ENCODE peak calls at places on chromosomes 4 and X, in five cellular contexts. E, B, U, Z and K are unnamed samples.

GRCh38 chr4:159290321-159291030 is 187.6 kb downstream of the RAPGEF2 start:
- DNase-seq in E (peak; percentile 34), U (no peak), B (no peak), Z (no peak), K (no peak)

GRCh38 chrX:135086197-135086854 is 34.0 kb downstream of the ETDB start:
- DNase-seq in B (peak; percentile 29), U (peak; percentile 53), E (peak; percentile 61), Z (peak; percentile 81), K (peak; percentile 57)

GRCh38 chrX:117972681-117973080 is 143.9 kb downstream of the KLHL13 start:
- DNase-seq in B (no peak), U (peak; percentile 33), Z (peak; percentile 56), E (peak; percentile 40), K (no peak)

GRCh38 chr4:73620115-73620792 is at the start of gene RASSF6:
- DNase-seq in E (no peak), Z (peak; percentile 85), B (peak; percentile 14), U (peak; percentile 86), K (no peak)

GRCh38 chrX:134365923-134366322 is 94.0 kb upstream of the HPRT1 start:
- DNase-seq in E (no peak), B (no peak), U (no peak), Z (peak; percentile 8), K (no peak)

GRCh38 chrX:112643721-112644120 is 36.0 kb downstream of the LHFPL1 start:
- DNase-seq in Z (no peak), U (no peak), E (no peak), B (no peak), K (no peak)

GRCh38 chrX:31279359-31279758 is 207.5 kb upstream of the FTHL17 start:
- DNase-seq in U (peak; percentile 30), E (peak; percentile 26), B (no peak), Z (peak; percentile 26), K (peak; percentile 28)

GRCh38 chr4:99324978-99325377 is 3.8 kb upstream of the ADH1B start:
- DNase-seq in B (no peak), U (no peak), Z (no peak), E (peak; percentile 83), K (peak; percentile 47)

GRCh38 chrX:100404851-100405250 is 5.2 kb downstream of the PCDH19 start:
- DNase-seq in B (no peak), Z (no peak), U (no peak), E (no peak), K (no peak)

GRCh38 chrX:71227370-71228062 is 4.5 kb downstream of the GJB1 start:
- DNase-seq in E (no peak), B (no peak), U (no peak), Z (no peak), K (no peak)

GRCh38 chrX:100745205-100745604 is 13.3 kb upstream of the SYTL4 start:
- DNase-seq in U (no peak), B (no peak), E (no peak), Z (no peak), K (no peak)

GRCh38 chr4:144778364-144778763 is 132.4 kb downstream of the HHIP start:
- DNase-seq in E (no peak), Z (no peak), B (no peak), U (no peak), K (no peak)

GRCh38 chr4:144787365-144788263 is 141.7 kb downstream of the HHIP start:
- DNase-seq in B (peak; percentile 23), E (peak; percentile 49), Z (peak; percentile 65), U (no peak), K (peak; percentile 49)

DNA sequence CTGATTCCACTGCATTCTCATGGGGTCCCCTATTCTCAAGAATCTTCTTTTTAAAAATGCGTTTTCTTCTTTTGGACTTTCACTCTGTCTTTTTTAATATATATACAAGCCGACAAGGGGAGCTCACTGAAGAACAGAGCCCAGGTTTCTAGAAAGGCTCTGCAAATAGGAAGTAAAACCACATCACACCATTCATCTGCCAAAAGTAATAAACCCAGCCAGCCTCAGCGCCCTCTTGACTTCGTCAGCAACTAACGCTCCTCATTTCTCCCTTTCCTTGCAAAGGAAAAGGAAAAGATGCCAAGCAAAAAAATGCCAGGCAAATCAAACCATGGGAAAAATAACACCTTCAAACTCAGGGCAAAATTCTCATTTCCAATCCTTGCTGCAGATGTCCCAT is 136.4 kb downstream of the HHIP start:
- DNase-seq in U (no peak), B (no peak), E (no peak), Z (no peak), K (no peak)
- H3K4me2 ChIP-seq in U (no peak overlapping the region), B (no peak overlapping the region), E (no peak overlapping the region), Z (no peak overlapping the region), K (no peak overlapping the region)

GRCh38 chr4:10104991-10105276 is 11.7 kb downstream of the WDR1 start:
- DNase-seq in U (no peak), B (no peak), Z (no peak), E (no peak), K (no peak)

GRCh38 chr4:10107111-10108091 is 9.2 kb downstream of the WDR1 start:
- DNase-seq in Z (no peak), B (no peak), E (peak; percentile 28), U (no peak), K (no peak)

GRCh38 chr4:10105920-10106319 is 10.7 kb downstream of the WDR1 start:
- DNase-seq in U (no peak), B (no peak), E (no peak), Z (no peak), K (no peak)

GRCh38 chr4:10105421-10105820 is 11.2 kb downstream of the WDR1 start:
- DNase-seq in B (no peak), Z (no peak), E (no peak), U (no peak), K (no peak)

GRCh38 chr4:10106421-10107039 is 10.1 kb downstream of the WDR1 start:
- DNase-seq in B (no peak), E (peak; percentile 97), U (no peak), Z (peak; percentile 42), K (peak; percentile 95)
- H3K79me1 ChIP-seq in B (peaks cover 6% of the 10 kb centered on the region), E (no peaks in the 10 kb centered on the region), U (peaks cover 4% of the 10 kb centered on the region), Z (no peaks in the 10 kb centered on the region), K (no peaks in the 10 kb centered on the region)

DNA sequence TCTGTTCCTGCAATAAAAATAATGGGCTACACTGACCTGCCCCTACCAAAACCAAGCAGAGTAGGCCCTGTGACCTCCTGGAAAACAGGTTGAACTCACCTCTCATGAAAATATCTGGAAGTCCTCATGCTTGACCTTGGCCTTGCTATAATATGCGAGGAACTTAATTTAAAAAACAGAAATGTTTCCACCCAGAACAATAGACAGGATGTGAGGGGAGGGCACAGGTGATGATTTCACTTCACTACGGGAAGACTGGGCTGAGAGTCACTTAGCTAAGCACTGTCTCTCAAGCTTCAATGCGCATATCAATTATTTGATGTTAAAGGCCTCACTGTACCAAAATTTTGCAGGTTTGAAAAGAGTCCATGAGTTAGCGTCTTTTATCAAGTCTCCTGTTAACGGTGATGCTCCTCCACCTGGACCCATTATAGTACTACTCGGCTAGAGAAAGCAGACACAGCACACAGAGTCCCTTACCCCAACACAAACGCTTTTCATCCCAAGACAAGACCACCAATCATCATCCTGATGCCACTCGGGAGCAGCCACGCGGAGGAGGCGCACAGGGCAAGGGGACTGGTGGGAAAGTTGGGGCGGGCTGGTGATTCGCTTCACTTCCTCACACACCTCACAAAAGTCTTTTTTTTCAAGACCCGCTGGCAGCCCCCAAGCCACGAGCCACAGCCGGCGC is 25.9 kb downstream of the ZNF721 start:
- DNase-seq in U (no peak), Z (peak; percentile 1), B (no peak), E (peak; percentile 0), K (peak; percentile 37)
- H3K9me3 ChIP-seq in U (no peaks in the 10 kb centered on the region), Z (no peaks in the 10 kb centered on the region), B (peaks cover 65% of the 10 kb centered on the region), E (peaks cover 22% of the 10 kb centered on the region), K (peaks cover 48% of the 10 kb centered on the region)

GRCh38 chr4:185738038-185738552 is 73.9 kb downstream of the SORBS2 start:
- DNase-seq in E (peak; percentile 12), Z (peak; percentile 23), U (no peak), B (no peak), K (peak; percentile 28)

GRCh38 chr4:185734930-185735329 is 77.1 kb downstream of the SORBS2 start:
- DNase-seq in Z (no peak), U (no peak), B (no peak), E (no peak), K (no peak)

GRCh38 chr4:185738851-185739250 is 73.1 kb downstream of the SORBS2 start:
- DNase-seq in U (no peak), Z (no peak), E (no peak), B (no peak), K (no peak)

GRCh38 chr4:185735887-185736286 is 76.1 kb downstream of the SORBS2 start:
- DNase-seq in Z (no peak), E (no peak), U (no peak), B (no peak), K (no peak)

GRCh38 chr4:185737489-185738037 is 74.4 kb downstream of the SORBS2 start:
- DNase-seq in Z (no peak), B (no peak), U (no peak), E (no peak), K (no peak)
- H3K4me2 ChIP-seq in Z (no peak overlapping the region), B (no peak overlapping the region), U (no peak overlapping the region), E (peak overlapping the region; percentile 33), K (no peak overlapping the region)

GRCh38 chrX:77442728-77443127 is 4.5 kb upstream of the FGF16 start:
- DNase-seq in Z (peak; percentile 29), U (no peak), E (peak; percentile 81), B (no peak), K (peak; percentile 63)
- H3K79me1 ChIP-seq in Z (no peaks in the 10 kb centered on the region), U (no peaks in the 10 kb centered on the region), E (no peaks in the 10 kb centered on the region), B (no peaks in the 10 kb centered on the region), K (no peaks in the 10 kb centered on the region)

GRCh38 chrX:48058621-48059295 is 12.7 kb downstream of the ZNF630 start:
- DNase-seq in B (no peak), E (no peak), Z (no peak), U (no peak), K (no peak)
- H3K9me3 ChIP-seq in B (peaks cover 10% of the 10 kb centered on the region), E (peaks cover 19% of the 10 kb centered on the region), Z (no peaks in the 10 kb centered on the region), U (peaks cover 42% of the 10 kb centered on the region), K (peaks cover 77% of the 10 kb centered on the region)

DNA sequence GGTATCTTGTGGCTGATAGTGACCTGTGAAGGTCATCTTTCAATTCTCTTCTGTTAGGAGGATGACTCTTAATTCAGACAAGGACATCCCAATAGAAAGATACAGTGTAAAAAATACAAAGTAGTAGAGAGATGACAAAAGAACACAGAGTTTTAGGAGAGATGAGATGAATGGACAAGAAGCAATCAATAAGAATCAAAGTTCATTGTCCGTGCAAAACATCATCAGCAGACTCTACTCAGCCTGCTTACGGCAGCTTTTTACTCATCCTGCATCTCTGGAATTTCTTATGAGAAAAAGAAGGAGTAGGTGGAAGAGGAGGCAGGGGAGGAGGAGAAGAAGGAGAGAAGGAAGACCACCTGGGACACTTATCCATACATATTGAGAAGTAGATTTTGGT is 2131.7 kb downstream of the ARAP2 start:
- DNase-seq in B (no peak), U (no peak), Z (no peak), E (no peak), K (no peak)
- H3K4me2 ChIP-seq in B (no peak overlapping the region), U (no peak overlapping the region), Z (no peak overlapping the region), E (no peak overlapping the region), K (no peak overlapping the region)